ENCODE peak calls at places on chromosomes 11 and 22, in five cellular contexts. One of them, this sample, is unnamed.

GRCh38 chr22:45246060-45246985 is 5.6 kb upstream of the KIAA0930 start:
- DNase-seq in CD4-positive, alpha-beta T cell: no peak
- DNase-seq in effector CD4-positive, alpha-beta T cell: no peak
- DNase-seq in endothelial cell: no peak
- DNase-seq in mesothelial cell of epicardium: no peak
- DNase-seq in this sample: no peak

GRCh38 chr22:17842386-17842785 is 68.1 kb upstream of the BID start:
- DNase-seq in CD4-positive, alpha-beta T cell: peak
- DNase-seq in mesothelial cell of epicardium: no peak
- DNase-seq in endothelial cell: no peak
- DNase-seq in effector CD4-positive, alpha-beta T cell: no peak
- DNase-seq in this sample: peak

GRCh38 chr11:67117667-67118058 is 1.4 kb upstream of the KDM2A start:
- DNase-seq in effector CD4-positive, alpha-beta T cell: peak
- DNase-seq in CD4-positive, alpha-beta T cell: peak
- DNase-seq in endothelial cell: peak
- DNase-seq in mesothelial cell of epicardium: peak
- DNase-seq in this sample: peak

GRCh38 chr11:63818609-63819008 is 5.4 kb downstream of the SPINDOC start:
- DNase-seq in endothelial cell: no peak
- DNase-seq in mesothelial cell of epicardium: no peak
- DNase-seq in effector CD4-positive, alpha-beta T cell: no peak
- DNase-seq in CD4-positive, alpha-beta T cell: no peak
- DNase-seq in this sample: no peak

GRCh38 chr11:34068098-34068497 is 16.6 kb downstream of the CAPRIN1 start:
- DNase-seq in CD4-positive, alpha-beta T cell: no peak
- DNase-seq in mesothelial cell of epicardium: no peak
- DNase-seq in endothelial cell: no peak
- DNase-seq in effector CD4-positive, alpha-beta T cell: no peak
- DNase-seq in this sample: no peak

GRCh38 chr11:1202154-1202775 is 20.6 kb upstream of the MUC5B start:
- DNase-seq in CD4-positive, alpha-beta T cell: no peak
- DNase-seq in effector CD4-positive, alpha-beta T cell: no peak
- DNase-seq in endothelial cell: peak
- DNase-seq in mesothelial cell of epicardium: peak
- DNase-seq in this sample: peak

GRCh38 chr11:76173663-76174062 is 32.6 kb downstream of the WNT11 start:
- DNase-seq in mesothelial cell of epicardium: no peak
- DNase-seq in CD4-positive, alpha-beta T cell: no peak
- DNase-seq in effector CD4-positive, alpha-beta T cell: no peak
- DNase-seq in endothelial cell: no peak
- DNase-seq in this sample: peak

GRCh38 chr11:65968600-65969482 is 7.3 kb downstream of the SART1 start:
- DNase-seq in CD4-positive, alpha-beta T cell: no peak
- DNase-seq in effector CD4-positive, alpha-beta T cell: no peak
- DNase-seq in endothelial cell: no peak
- DNase-seq in mesothelial cell of epicardium: no peak
- DNase-seq in this sample: no peak

GRCh38 chr11:1517117-1518005 is 30.8 kb upstream of the MOB2 start:
- DNase-seq in mesothelial cell of epicardium: no peak
- DNase-seq in effector CD4-positive, alpha-beta T cell: no peak
- DNase-seq in endothelial cell: no peak
- DNase-seq in CD4-positive, alpha-beta T cell: no peak
- DNase-seq in this sample: no peak

GRCh38 chr22:42432020-42432596 is at the start of gene NFAM1:
- DNase-seq in endothelial cell: no peak
- DNase-seq in CD4-positive, alpha-beta T cell: no peak
- DNase-seq in effector CD4-positive, alpha-beta T cell: no peak
- DNase-seq in mesothelial cell of epicardium: no peak
- DNase-seq in this sample: no peak

This sample was measured in activated CD8-positive, alpha-beta T cell treated with anti-CD3 and anti-CD28 coated beads for 36 hours.